ENCODE peak calls at places on chromosomes 4 and X, in ten cellular contexts. C, K, P, G, L, O, A, I, J and W are unnamed samples.

GRCh38 chrX:135346975-135347374 is 37.7 kb downstream of the ETDC start:
- DNase-seq in C (no peak), K (no peak), P (no peak), G (no peak), L (no peak), O (no peak), A (no peak), I (no peak), J (no peak), W (no peak)

GRCh38 chr4:177726111-177726510 is 283.9 kb upstream of the AGA start:
- DNase-seq in C (no peak), K (no peak), P (no peak), G (no peak), L (no peak), O (peak), A (no peak), I (peak), J (no peak), W (no peak)

GRCh38 chrX:80751456-80751855 is 58.2 kb downstream of the BRWD3 start:
- DNase-seq in C (no peak), K (no peak), P (no peak), G (no peak), L (peak), O (peak), A (no peak), I (peak), J (no peak), W (no peak)

GRCh38 chr4:5815641-5816040 is 77.2 kb downstream of the CRMP1 start:
- DNase-seq in C (no peak), K (no peak), P (no peak), G (no peak), L (no peak), O (no peak), A (no peak), I (no peak), J (no peak), W (no peak)

GRCh38 chrX:125681058-125681457 is 361.4 kb downstream of the TEX13C start:
- DNase-seq in C (no peak), K (no peak), P (no peak), G (no peak), L (no peak), O (no peak), A (no peak), I (no peak), J (no peak), W (no peak)

GRCh38 chr4:11720292-11720691 is 291.6 kb upstream of the HS3ST1 start:
- DNase-seq in C (peak), K (no peak), P (no peak), G (no peak), L (peak), O (peak), A (no peak), I (peak), J (peak), W (no peak)

GRCh38 chr4:100483796-100484195 is 34.0 kb downstream of the EMCN start:
- DNase-seq in C (no peak), K (no peak), P (no peak), G (no peak), L (no peak), O (no peak), A (no peak), I (no peak), J (no peak), W (no peak)

GRCh38 chrX:50721771-50722521 is 92.0 kb downstream of the SHROOM4 start:
- DNase-seq in C (no peak), K (no peak), P (no peak), G (no peak), L (no peak), O (no peak), A (no peak), I (peak), J (no peak), W (no peak)

GRCh38 chr4:15936495-15936894 is 2.0 kb downstream of the FGFBP1 start:
- DNase-seq in C (no peak), K (no peak), P (no peak), G (no peak), L (no peak), O (no peak), A (no peak), I (no peak), J (no peak), W (peak)

GRCh38 chr4:151652841-151653547 is 107.8 kb downstream of the GATB start:
- DNase-seq in C (no peak), K (no peak), P (no peak), G (no peak), L (peak), O (no peak), A (no peak), I (peak), J (no peak), W (no peak)

GRCh38 chr4:47442980-47443379 is 20.5 kb downstream of the COMMD8 start:
- DNase-seq in C (peak), K (no peak), P (no peak), G (no peak), L (no peak), O (no peak), A (no peak), I (no peak), J (no peak), W (no peak)

GRCh38 chr4:153464068-153464467 is 2.1 kb upstream of the TMEM131L start:
- DNase-seq in C (no peak), K (no peak), P (no peak), G (no peak), L (no peak), O (no peak), A (no peak), I (peak), J (peak), W (no peak)

GRCh38 chrX:40420899-40421729 is 159.7 kb upstream of the ATP6AP2 start:
- DNase-seq in C (no peak), K (no peak), P (no peak), G (no peak), L (peak), O (peak), A (no peak), I (peak), J (no peak), W (no peak)

GRCh38 chrX:40418413-40419195 is 162.2 kb upstream of the ATP6AP2 start:
- DNase-seq in C (no peak), K (peak), P (no peak), G (no peak), L (no peak), O (peak), A (no peak), I (peak), J (no peak), W (no peak)

GRCh38 chrX:40422021-40422420 is 158.7 kb upstream of the ATP6AP2 start:
- DNase-seq in C (no peak), K (no peak), P (no peak), G (no peak), L (no peak), O (no peak), A (no peak), I (no peak), J (no peak), W (no peak)

GRCh38 chrX:40423299-40423698 is 157.5 kb upstream of the ATP6AP2 start:
- DNase-seq in C (no peak), K (no peak), P (no peak), G (no peak), L (peak), O (peak), A (no peak), I (peak), J (no peak), W (no peak)

GRCh38 chrX:40424259-40424658 is 156.5 kb upstream of the ATP6AP2 start:
- DNase-seq in C (no peak), K (no peak), P (no peak), G (no peak), L (no peak), O (no peak), A (no peak), I (no peak), J (no peak), W (no peak)
- H3K27ac ChIP-seq in C (no peak), K (no peak), P (no peak), G (peak), L (no peak), O (no peak), A (no peak), I (no peak), J (no peak), W (no peak)

GRCh38 chr4:104163820-104164219 is 330.9 kb downstream of the CXXC4 start:
- DNase-seq in C (no peak), K (no peak), P (no peak), G (no peak), L (no peak), O (peak), A (no peak), I (peak), J (no peak), W (peak)

GRCh38 chr4:104169437-104169836 is 325.3 kb downstream of the CXXC4 start:
- DNase-seq in C (no peak), K (no peak), P (no peak), G (no peak), L (no peak), O (no peak), A (no peak), I (no peak), J (no peak), W (no peak)

GRCh38 chr4:104166749-104167148 is 327.9 kb downstream of the CXXC4 start:
- DNase-seq in C (no peak), K (no peak), P (no peak), G (no peak), L (no peak), O (no peak), A (no peak), I (no peak), J (no peak), W (no peak)
- H3K27ac ChIP-seq in C (no peak), K (no peak), P (no peak), G (no peak), L (no peak), O (no peak), A (no peak), I (no peak), J (no peak), W (no peak)

GRCh38 chr4:54773022-54773421 is 115.3 kb downstream of the KIT start:
- DNase-seq in C (no peak), K (no peak), P (no peak), G (no peak), L (no peak), O (no peak), A (no peak), I (no peak), J (no peak), W (no peak)
- H3K27ac ChIP-seq in C (no peak), K (no peak), P (no peak), G (no peak), L (no peak), O (no peak), A (no peak), I (no peak), J (no peak), W (no peak)

DNA sequence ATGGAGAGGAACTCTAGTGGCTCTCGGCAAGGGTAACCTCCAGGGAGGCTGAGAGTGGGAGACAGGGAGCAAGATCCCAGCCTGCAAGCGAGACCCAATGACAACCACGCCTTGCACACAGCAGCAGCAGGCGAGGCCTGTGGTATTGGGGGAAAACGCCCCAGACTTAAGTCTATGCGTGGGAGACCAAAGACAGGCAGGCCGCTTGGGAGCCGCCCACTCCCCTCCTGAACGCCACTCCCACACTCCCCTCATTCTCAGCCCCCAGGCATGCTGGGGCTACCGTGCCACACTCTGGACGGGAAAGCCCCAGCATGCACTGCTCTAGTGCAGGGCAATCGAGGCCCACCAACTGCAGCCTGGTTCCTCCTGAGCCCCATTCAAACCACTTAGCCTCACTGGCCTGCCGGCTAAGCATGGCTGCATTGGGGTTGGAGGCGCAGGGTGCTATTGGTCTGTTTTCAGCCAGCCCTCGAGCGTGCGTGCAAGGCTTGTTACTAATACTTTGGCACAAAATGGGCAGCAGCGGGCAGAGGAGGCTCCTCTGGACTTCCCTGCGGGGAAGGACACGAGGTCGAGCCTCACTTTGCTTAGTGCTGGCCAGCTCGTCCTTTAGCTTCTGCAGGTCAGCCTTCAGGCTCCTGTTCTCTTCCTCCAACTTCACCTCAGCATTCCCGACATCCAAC is 14.8 kb downstream of the SLC6A8 start:
- DNase-seq in C (no peak), K (no peak), P (no peak), G (no peak), L (no peak), O (no peak), A (no peak), I (no peak), J (peak), W (no peak)
- H3K27ac ChIP-seq in C (no peak), K (no peak), P (no peak), G (peak), L (no peak), O (no peak), A (no peak), I (no peak), J (no peak), W (no peak)

GRCh38 chr4:110055014-110055768 is 142.5 kb downstream of the EGF start:
- DNase-seq in C (peak), K (no peak), P (no peak), G (no peak), L (peak), O (no peak), A (no peak), I (peak), J (no peak), W (no peak)
- H3K27ac ChIP-seq in C (peak), K (no peak), P (no peak), G (no peak), L (no peak), O (no peak), A (no peak), I (no peak), J (no peak), W (no peak)